ENCODE peak calls at places on chromosome 6, in six cellular contexts. G is IMR-90, V is testis, B is gastrocnemius medialis, Y is uterus, X is HepG2. C is an unnamed sample. For H3K36me3, the result is how much of the 10 kb centered on the place peaks cover.

GRCh38 chr6:169216830-169217229 is 36.8 kb downstream of the THBS2 start:
- DNase-seq in G (no peak), V (no peak), B (no peak), Y (no peak), X (no peak), C (no peak)

GRCh38 chr6:154614101-154614500 is 103.6 kb upstream of the CNKSR3 start:
- DNase-seq in G (peak), V (no peak), B (no peak), Y (no peak), X (no peak), C (no peak)

GRCh38 chr6:146965110-146965689 is 239.0 kb upstream of the STXBP5 start:
- DNase-seq in G (no peak), V (no peak), B (no peak), Y (no peak), X (no peak), C (no peak)

GRCh38 chr6:119602215-119603178 is 252.9 kb upstream of the MAN1A1 start:
- DNase-seq in G (peak), V (no peak), B (no peak), Y (no peak), X (no peak), C (no peak)

GRCh38 chr6:114240800-114241199 is 102.0 kb downstream of the HS3ST5 start:
- DNase-seq in G (no peak), V (no peak), B (no peak), Y (no peak), X (no peak), C (no peak)

GRCh38 chr6:6661684-6662083 is 73.2 kb downstream of the LY86 start:
- DNase-seq in G (peak), V (peak), B (peak), Y (no peak), X (peak), C (peak)

GRCh38 chr6:6026513-6027205 is 19.9 kb upstream of the NRN1 start:
- DNase-seq in G (no peak), V (no peak), B (no peak), Y (no peak), X (no peak), C (no peak)

GRCh38 chr6:104449918-104450317 is 409.8 kb downstream of the HACE1 start:
- DNase-seq in G (no peak), V (no peak), B (no peak), Y (no peak), X (peak), C (no peak)

GRCh38 chr6:130018830-130019795 is 732 bp downstream of the L3MBTL3 start:
- DNase-seq in G (peak), V (peak), B (no peak), Y (peak), X (no peak), C (peak)

GRCh38 chr6:29827579-29828470 is at the start of gene HLA-G:
- DNase-seq in G (no peak), V (no peak), B (no peak), Y (no peak), X (no peak), C (no peak)
- H3K36me3 ChIP-seq in G (under half), V (under half), B (under half), Y (under half), X (under half), C (under half)

DNA sequence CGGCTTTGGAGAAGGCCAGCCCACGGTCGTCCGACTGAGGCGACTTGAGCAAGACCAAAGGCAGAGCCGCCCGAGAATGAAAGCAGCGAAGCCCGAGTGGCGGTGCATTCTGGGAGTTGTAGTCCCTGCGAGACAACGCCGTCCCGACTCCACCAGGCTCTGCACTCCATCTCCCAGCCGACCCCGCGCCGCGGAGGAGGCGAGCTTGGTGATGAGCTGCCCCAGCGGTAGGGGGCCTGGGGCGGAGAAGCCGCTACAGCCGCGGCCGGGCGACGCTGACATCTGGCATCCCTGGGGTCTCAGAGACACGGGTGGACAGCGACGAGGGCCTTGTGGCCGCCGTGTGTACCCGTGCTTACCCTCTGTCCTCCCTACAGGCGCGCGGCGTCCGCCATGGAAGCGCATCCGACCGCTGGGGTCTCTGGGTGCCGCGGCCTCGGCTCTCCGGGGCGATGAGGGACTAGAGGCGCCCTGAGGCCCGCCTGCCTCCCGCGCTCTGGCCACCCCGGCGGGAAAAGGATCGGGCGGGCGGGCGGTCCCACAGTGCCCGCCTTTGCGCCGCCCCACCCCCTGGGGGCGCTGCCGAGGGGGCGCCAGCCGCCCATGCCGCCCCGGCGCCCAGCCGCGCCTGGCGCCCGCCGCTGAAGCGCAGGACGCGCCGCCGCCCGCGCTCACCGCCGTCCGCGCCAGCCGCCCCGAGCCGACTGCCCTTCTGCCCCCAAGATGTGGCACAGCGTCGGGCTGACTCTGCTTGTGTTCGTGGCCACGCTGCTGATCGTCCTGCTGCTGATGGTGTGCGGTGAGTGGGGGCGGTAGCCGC is at the start of gene SMIM13:
- DNase-seq in G (peak), V (peak), B (peak), Y (peak), X (peak), C (peak)
- TF ChIP-seq POLR2A in G (peak), V (no peak), B (peak), Y (peak), X (peak), C (peak)

GRCh38 chr6:35635601-35636597 is 52.8 kb downstream of the FKBP5 start:
- DNase-seq in G (peak), V (no peak), B (no peak), Y (no peak), X (no peak), C (no peak)
- H3K36me3 ChIP-seq in G (under half), V (under half), B (under half), Y (under half), X (under half), C (half or more)

DNA sequence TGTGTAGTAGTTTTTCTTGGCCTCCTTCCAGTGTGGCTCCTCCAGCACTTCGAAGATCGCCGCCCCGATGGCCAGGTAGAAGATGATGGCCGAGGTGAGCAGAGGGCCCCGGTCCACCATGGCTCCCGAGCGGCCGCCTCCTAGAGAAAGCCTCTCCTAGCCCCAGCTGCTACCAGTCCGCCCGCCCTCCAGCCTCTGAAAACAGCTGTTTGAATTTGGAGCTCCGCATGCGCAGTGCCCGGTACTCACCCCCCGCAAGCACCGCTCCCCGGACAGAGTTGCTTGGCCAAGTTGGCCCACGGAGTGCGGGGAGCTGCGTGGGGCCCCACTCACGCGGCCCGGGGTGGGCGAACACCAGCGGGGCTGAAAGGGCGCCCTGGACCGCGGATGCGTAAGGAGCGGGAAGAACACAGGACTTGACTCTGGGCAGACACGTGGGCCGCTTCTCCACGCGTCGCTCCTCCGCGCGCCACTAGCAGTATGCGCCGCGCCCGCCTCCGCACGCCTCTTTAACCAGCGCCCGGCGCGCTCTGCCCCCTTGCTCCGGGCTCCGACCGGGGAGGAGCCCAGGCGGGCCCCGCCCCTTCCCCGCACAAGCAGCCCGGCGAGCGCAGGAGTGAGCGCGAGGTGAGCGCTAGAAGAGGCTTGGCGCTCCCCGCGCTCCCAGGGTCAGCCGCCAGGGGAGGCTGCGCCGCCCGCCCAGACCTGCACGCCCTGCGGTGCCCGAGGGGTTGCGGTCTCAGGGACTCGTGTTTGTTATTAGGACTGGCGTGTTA is at the start of gene KCNK5:
- DNase-seq in G (peak), V (peak), B (peak), Y (peak), X (peak), C (peak)
- TF ChIP-seq POLR2A in G (no peak), V (no peak), B (no peak), Y (peak), X (no peak), C (peak)

GRCh38 chr6:108243836-108244235 is 17.0 kb downstream of the SNX3 start:
- DNase-seq in G (no peak), V (no peak), B (no peak), Y (no peak), X (no peak), C (no peak)
- H3K36me3 ChIP-seq in G (under half), V (under half), B (under half), Y (under half), X (under half), C (under half)

DNA sequence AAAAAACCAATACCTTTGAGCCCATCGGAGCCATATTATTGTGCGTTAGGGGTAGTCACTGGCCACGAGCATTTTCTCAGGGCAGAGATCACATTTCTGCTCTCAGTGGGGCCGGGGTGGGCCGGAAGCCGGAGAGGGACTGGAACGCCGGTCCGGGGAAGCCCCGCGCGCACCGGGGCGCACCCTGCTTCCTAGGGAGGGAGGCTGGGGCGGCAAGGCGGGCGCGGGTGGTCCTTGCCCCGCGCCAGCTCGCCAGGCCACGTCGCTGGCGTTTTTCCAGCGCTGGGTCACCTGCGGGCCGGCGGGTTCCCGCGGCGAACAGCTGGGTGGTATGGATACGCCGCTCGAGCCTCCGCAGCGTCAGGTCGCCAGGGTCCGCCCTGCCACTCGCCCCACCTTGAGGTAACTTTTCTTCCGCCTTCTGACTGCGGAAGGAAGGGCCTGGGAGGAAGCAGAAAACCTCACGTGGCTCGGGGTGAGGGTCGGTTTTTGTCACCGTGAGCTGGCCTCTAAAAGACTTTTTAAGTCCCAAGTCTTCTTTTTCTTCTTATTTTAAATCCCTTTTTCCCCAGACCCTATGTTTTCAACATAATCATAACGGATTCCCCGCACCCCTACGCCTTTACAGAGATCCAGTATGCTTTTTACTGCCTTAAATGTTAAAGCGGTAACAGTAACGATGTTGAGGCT is 2.7 kb upstream of the EEF1A1 start:
- DNase-seq in G (peak), V (peak), B (peak), Y (peak), X (peak), C (peak)
- TF ChIP-seq POLR2A in G (no peak), V (no peak), B (peak), Y (peak), X (peak), C (no peak)

DNA sequence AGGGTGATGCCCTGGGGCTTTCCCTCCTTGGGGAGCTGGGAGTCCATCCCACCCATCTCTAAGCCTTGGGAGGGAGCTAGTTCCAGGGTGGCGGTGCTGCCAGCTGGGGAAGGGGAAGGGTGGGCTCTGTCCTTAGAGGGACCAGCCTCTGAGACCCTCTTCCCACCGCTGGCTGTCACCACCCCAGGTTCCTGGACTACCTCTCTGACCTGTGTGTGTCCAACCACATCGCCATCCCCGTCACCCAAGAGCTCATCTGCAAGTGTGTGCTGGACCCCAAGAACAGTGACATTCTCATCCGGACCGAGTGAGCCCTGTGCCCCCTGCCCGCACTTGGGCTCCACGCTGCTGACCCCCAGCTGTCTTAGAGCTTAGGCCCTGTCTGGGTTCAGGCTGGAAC is 43.2 kb downstream of the UQCC2 start:
- DNase-seq in G (no peak), V (no peak), B (no peak), Y (no peak), X (no peak), C (no peak)
- H3K36me3 ChIP-seq in G (under half), V (under half), B (under half), Y (under half), X (under half), C (under half)

GRCh38 chr6:116064626-116065025 is 3.9 kb upstream of the FRK start:
- DNase-seq in G (no peak), V (no peak), B (no peak), Y (no peak), X (no peak), C (no peak)

GRCh38 chr6:116062496-116062895 is 1.8 kb upstream of the FRK start:
- DNase-seq in G (no peak), V (no peak), B (no peak), Y (no peak), X (no peak), C (no peak)

GRCh38 chr6:116057766-116058165 is 2.9 kb downstream of the FRK start:
- DNase-seq in G (no peak), V (no peak), B (no peak), Y (no peak), X (no peak), C (no peak)

GRCh38 chr6:116059713-116060571 is 749 bp downstream of the FRK start:
- DNase-seq in G (no peak), V (no peak), B (no peak), Y (no peak), X (peak), C (no peak)

GRCh38 chr6:116060572-116061283 is at the start of gene FRK:
- DNase-seq in G (peak), V (peak), B (peak), Y (no peak), X (peak), C (no peak)
- TF ChIP-seq POLR2A in G (no peak), V (no peak), B (no peak), Y (no peak), X (peak), C (no peak)